ENCODE peak calls at places on chromosomes 4 and X, in four cellular contexts. One of them, this sample, is unnamed.

GRCh38 chr4:19486400-19486799 is 765.3 kb upstream of the SLIT2 start:
- DNase-seq in activated CD8-positive, alpha-beta memory T cell treated with anti-CD3 and anti-CD28 coated beads, Interleukin-2, amount 50 U/mL, for 48 hours: no peak
- DNase-seq in NCI-H146: peak
- DNase-seq in HEK293T: peak
- DNase-seq in this sample: no peak

GRCh38 chrX:31039327-31039711 is 32.5 kb downstream of the FTHL17 start:
- DNase-seq in NCI-H146: no peak
- DNase-seq in HEK293T: no peak
- DNase-seq in activated CD8-positive, alpha-beta memory T cell treated with anti-CD3 and anti-CD28 coated beads, Interleukin-2, amount 50 U/mL, for 48 hours: no peak
- DNase-seq in this sample: no peak

GRCh38 chr4:8427761-8428287 is 12.7 kb downstream of the ACOX3 start:
- DNase-seq in activated CD8-positive, alpha-beta memory T cell treated with anti-CD3 and anti-CD28 coated beads, Interleukin-2, amount 50 U/mL, for 48 hours: no peak
- DNase-seq in HEK293T: no peak
- DNase-seq in NCI-H146: peak
- DNase-seq in this sample: peak

GRCh38 chrX:82556588-82556987 is 951.5 kb upstream of the POU3F4 start:
- DNase-seq in HEK293T: no peak
- DNase-seq in activated CD8-positive, alpha-beta memory T cell treated with anti-CD3 and anti-CD28 coated beads, Interleukin-2, amount 50 U/mL, for 48 hours: no peak
- DNase-seq in NCI-H146: no peak
- DNase-seq in this sample: no peak

GRCh38 chr4:5398056-5398455 is 310.3 kb downstream of the EVC2 start:
- DNase-seq in HEK293T: no peak
- DNase-seq in activated CD8-positive, alpha-beta memory T cell treated with anti-CD3 and anti-CD28 coated beads, Interleukin-2, amount 50 U/mL, for 48 hours: no peak
- DNase-seq in NCI-H146: no peak
- DNase-seq in this sample: no peak

GRCh38 chr4:159396151-159396550 is 293.3 kb downstream of the RAPGEF2 start:
- DNase-seq in HEK293T: no peak
- DNase-seq in NCI-H146: no peak
- DNase-seq in activated CD8-positive, alpha-beta memory T cell treated with anti-CD3 and anti-CD28 coated beads, Interleukin-2, amount 50 U/mL, for 48 hours: no peak
- DNase-seq in this sample: no peak

GRCh38 chr4:54659213-54660144 is 1.7 kb downstream of the KIT start:
- DNase-seq in activated CD8-positive, alpha-beta memory T cell treated with anti-CD3 and anti-CD28 coated beads, Interleukin-2, amount 50 U/mL, for 48 hours: no peak
- DNase-seq in HEK293T: no peak
- DNase-seq in NCI-H146: peak
- DNase-seq in this sample: no peak

GRCh38 chrX:50469206-50469605 is 1.4 kb downstream of the DGKK start:
- DNase-seq in activated CD8-positive, alpha-beta memory T cell treated with anti-CD3 and anti-CD28 coated beads, Interleukin-2, amount 50 U/mL, for 48 hours: no peak
- DNase-seq in HEK293T: no peak
- DNase-seq in NCI-H146: no peak
- DNase-seq in this sample: no peak

GRCh38 chr4:161256716-161257115 is 907.1 kb downstream of the FSTL5 start:
- DNase-seq in NCI-H146: no peak
- DNase-seq in activated CD8-positive, alpha-beta memory T cell treated with anti-CD3 and anti-CD28 coated beads, Interleukin-2, amount 50 U/mL, for 48 hours: no peak
- DNase-seq in HEK293T: peak
- DNase-seq in this sample: no peak

GRCh38 chr4:33060873-33061542 is 2340.8 kb downstream of the PCDH7 start:
- DNase-seq in activated CD8-positive, alpha-beta memory T cell treated with anti-CD3 and anti-CD28 coated beads, Interleukin-2, amount 50 U/mL, for 48 hours: no peak
- DNase-seq in NCI-H146: peak
- DNase-seq in HEK293T: peak
- DNase-seq in this sample: no peak

GRCh38 chrX:43556207-43556606 is 99.9 kb upstream of the MAOA start:
- DNase-seq in activated CD8-positive, alpha-beta memory T cell treated with anti-CD3 and anti-CD28 coated beads, Interleukin-2, amount 50 U/mL, for 48 hours: no peak
- DNase-seq in NCI-H146: no peak
- DNase-seq in HEK293T: no peak
- DNase-seq in this sample: no peak

GRCh38 chrX:153818571-153819397 is 11.6 kb downstream of the PDZD4 start:
- DNase-seq in activated CD8-positive, alpha-beta memory T cell treated with anti-CD3 and anti-CD28 coated beads, Interleukin-2, amount 50 U/mL, for 48 hours: peak
- DNase-seq in HEK293T: peak
- DNase-seq in NCI-H146: peak
- DNase-seq in this sample: peak

GRCh38 chrX:116246261-116246660 is 75.7 kb downstream of the AGTR2 start:
- DNase-seq in NCI-H146: no peak
- DNase-seq in HEK293T: no peak
- DNase-seq in activated CD8-positive, alpha-beta memory T cell treated with anti-CD3 and anti-CD28 coated beads, Interleukin-2, amount 50 U/mL, for 48 hours: no peak
- DNase-seq in this sample: no peak

GRCh38 chr4:45640281-45640680 is 483.6 kb downstream of the GABRG1 start:
- DNase-seq in HEK293T: no peak
- DNase-seq in NCI-H146: no peak
- DNase-seq in activated CD8-positive, alpha-beta memory T cell treated with anti-CD3 and anti-CD28 coated beads, Interleukin-2, amount 50 U/mL, for 48 hours: no peak
- DNase-seq in this sample: no peak

GRCh38 chr4:156560701-156561100 is 410.9 kb downstream of the PDGFC start:
- DNase-seq in activated CD8-positive, alpha-beta memory T cell treated with anti-CD3 and anti-CD28 coated beads, Interleukin-2, amount 50 U/mL, for 48 hours: no peak
- DNase-seq in NCI-H146: no peak
- DNase-seq in HEK293T: no peak
- DNase-seq in this sample: no peak

GRCh38 chr4:183765121-183765990 is 106.3 kb downstream of the TRAPPC11 start:
- DNase-seq in NCI-H146: no peak
- DNase-seq in HEK293T: no peak
- DNase-seq in activated CD8-positive, alpha-beta memory T cell treated with anti-CD3 and anti-CD28 coated beads, Interleukin-2, amount 50 U/mL, for 48 hours: no peak
- DNase-seq in this sample: peak

GRCh38 chr4:62549601-62550000 is 1349.5 kb downstream of the ADGRL3 start:
- DNase-seq in HEK293T: no peak
- DNase-seq in NCI-H146: no peak
- DNase-seq in activated CD8-positive, alpha-beta memory T cell treated with anti-CD3 and anti-CD28 coated beads, Interleukin-2, amount 50 U/mL, for 48 hours: no peak
- DNase-seq in this sample: no peak

GRCh38 chr4:29423836-29424721 is 1296.1 kb upstream of the PCDH7 start:
- DNase-seq in HEK293T: no peak
- DNase-seq in NCI-H146: no peak
- DNase-seq in activated CD8-positive, alpha-beta memory T cell treated with anti-CD3 and anti-CD28 coated beads, Interleukin-2, amount 50 U/mL, for 48 hours: no peak
- DNase-seq in this sample: no peak

GRCh38 chr4:39096847-39097246 is 34.8 kb downstream of the KLHL5 start:
- DNase-seq in NCI-H146: no peak
- DNase-seq in HEK293T: no peak
- DNase-seq in activated CD8-positive, alpha-beta memory T cell treated with anti-CD3 and anti-CD28 coated beads, Interleukin-2, amount 50 U/mL, for 48 hours: no peak
- DNase-seq in this sample: no peak

GRCh38 chr4:165927366-165927765 is 54.3 kb downstream of the TLL1 start:
- DNase-seq in NCI-H146: no peak
- DNase-seq in HEK293T: no peak
- DNase-seq in activated CD8-positive, alpha-beta memory T cell treated with anti-CD3 and anti-CD28 coated beads, Interleukin-2, amount 50 U/mL, for 48 hours: no peak
- DNase-seq in this sample: no peak

GRCh38 chrX:9272166-9272565 is 192.7 kb upstream of the TBL1X start:
- DNase-seq in HEK293T: no peak
- DNase-seq in activated CD8-positive, alpha-beta memory T cell treated with anti-CD3 and anti-CD28 coated beads, Interleukin-2, amount 50 U/mL, for 48 hours: no peak
- DNase-seq in NCI-H146: no peak
- DNase-seq in this sample: no peak

GRCh38 chrX:10199212-10199611 is 42.4 kb downstream of the CLCN4 start:
- DNase-seq in activated CD8-positive, alpha-beta memory T cell treated with anti-CD3 and anti-CD28 coated beads, Interleukin-2, amount 50 U/mL, for 48 hours: no peak
- DNase-seq in HEK293T: no peak
- DNase-seq in NCI-H146: no peak
- DNase-seq in this sample: peak

GRCh38 chr4:180953572-180953971 is 1289.6 kb upstream of the TENM3 start:
- DNase-seq in activated CD8-positive, alpha-beta memory T cell treated with anti-CD3 and anti-CD28 coated beads, Interleukin-2, amount 50 U/mL, for 48 hours: no peak
- DNase-seq in HEK293T: no peak
- DNase-seq in NCI-H146: peak
- DNase-seq in this sample: no peak

GRCh38 chr4:119688439-119688838 is 59.8 kb upstream of the PDE5A start:
- DNase-seq in activated CD8-positive, alpha-beta memory T cell treated with anti-CD3 and anti-CD28 coated beads, Interleukin-2, amount 50 U/mL, for 48 hours: no peak
- DNase-seq in NCI-H146: no peak
- DNase-seq in HEK293T: no peak
- DNase-seq in this sample: no peak

GRCh38 chr4:74628808-74629616 is 165.3 kb downstream of the BTC start:
- DNase-seq in activated CD8-positive, alpha-beta memory T cell treated with anti-CD3 and anti-CD28 coated beads, Interleukin-2, amount 50 U/mL, for 48 hours: no peak
- DNase-seq in HEK293T: no peak
- DNase-seq in NCI-H146: no peak
- DNase-seq in this sample: no peak

GRCh38 chrX:1599791-1600405 is 8.5 kb downstream of the AKAP17A start:
- DNase-seq in activated CD8-positive, alpha-beta memory T cell treated with anti-CD3 and anti-CD28 coated beads, Interleukin-2, amount 50 U/mL, for 48 hours: peak
- DNase-seq in HEK293T: no peak
- DNase-seq in NCI-H146: no peak
- DNase-seq in this sample: no peak

GRCh38 chrX:103376979-103377324 is 614 bp downstream of the BEX3 start:
- DNase-seq in activated CD8-positive, alpha-beta memory T cell treated with anti-CD3 and anti-CD28 coated beads, Interleukin-2, amount 50 U/mL, for 48 hours: peak
- DNase-seq in NCI-H146: peak
- DNase-seq in HEK293T: peak
- DNase-seq in this sample: no peak

GRCh38 chr4:21410372-21410771 is 538.2 kb downstream of the KCNIP4 start:
- DNase-seq in HEK293T: no peak
- DNase-seq in NCI-H146: no peak
- DNase-seq in activated CD8-positive, alpha-beta memory T cell treated with anti-CD3 and anti-CD28 coated beads, Interleukin-2, amount 50 U/mL, for 48 hours: no peak
- DNase-seq in this sample: no peak

GRCh38 chr4:128288689-128289106 is 1.1 kb upstream of the PGRMC2 start:
- DNase-seq in HEK293T: no peak
- DNase-seq in NCI-H146: peak
- DNase-seq in activated CD8-positive, alpha-beta memory T cell treated with anti-CD3 and anti-CD28 coated beads, Interleukin-2, amount 50 U/mL, for 48 hours: no peak
- DNase-seq in this sample: no peak

GRCh38 chr4:129254126-129254525 is 158.2 kb downstream of the C4orf33 start:
- DNase-seq in HEK293T: no peak
- DNase-seq in activated CD8-positive, alpha-beta memory T cell treated with anti-CD3 and anti-CD28 coated beads, Interleukin-2, amount 50 U/mL, for 48 hours: no peak
- DNase-seq in NCI-H146: no peak
- DNase-seq in this sample: no peak